ENCODE peak calls at places on chromosome 16, in seven cellular contexts. D is gastrocnemius medialis, E is Peyer's patch, S is thyroid gland, A is breast epithelium, P is uterus, Z is heart left ventricle. L is an unnamed sample.
A peak's percentile ranks its signal among the peaks of the same experiment; 100 is the strongest.

GRCh38 chr16:11152677-11153321 is 103.2 kb downstream of the SOCS1 start:
- DNase-seq in Z (no peak), A (no peak), E (peak; percentile 35), P (no peak), D (no peak), S (no peak), L (no peak)

GRCh38 chr16:17359778-17360177 is 111.0 kb downstream of the XYLT1 start:
- DNase-seq in P (no peak), E (no peak), S (no peak), A (no peak), D (no peak), Z (no peak), L (no peak)

GRCh38 chr16:80344570-80344969 is 196.2 kb upstream of the DYNLRB2 start:
- DNase-seq in E (no peak), P (no peak), A (no peak), S (no peak), Z (no peak), D (no peak), L (no peak)

GRCh38 chr16:27367463-27368357 is 34.3 kb upstream of the IL21R start:
- DNase-seq in D (peak; percentile 32), Z (peak; percentile 87), S (peak; percentile 71), E (peak; percentile 86), A (peak; percentile 70), P (peak; percentile 84), L (peak; percentile 80)

GRCh38 chr16:83785455-83785854 is 22.3 kb upstream of the HSBP1 start:
- DNase-seq in S (no peak), E (no peak), D (no peak), Z (no peak), P (no peak), A (no peak), L (no peak)

GRCh38 chr16:27508476-27508875 is 41.2 kb downstream of the GTF3C1 start:
- DNase-seq in Z (no peak), P (no peak), S (no peak), A (no peak), D (no peak), E (no peak), L (no peak)

GRCh38 chr16:57732683-57733082 is 2.9 kb upstream of the KATNB1 start:
- DNase-seq in D (no peak), E (no peak), P (no peak), A (no peak), Z (no peak), S (no peak), L (no peak)

GRCh38 chr16:23742761-23743160 is 12.1 kb upstream of the CHP2 start:
- DNase-seq in A (no peak), D (no peak), E (no peak), P (no peak), Z (no peak), S (no peak), L (no peak)

GRCh38 chr16:72291121-72291520 is 119.2 kb upstream of the PMFBP1 start:
- DNase-seq in E (no peak), S (no peak), A (no peak), D (no peak), Z (no peak), P (no peak), L (no peak)

GRCh38 chr16:85444879-85445778 is 168.0 kb upstream of the GSE1 start:
- DNase-seq in P (no peak), S (peak; percentile 48), Z (no peak), D (no peak), E (no peak), A (no peak), L (no peak)

GRCh38 chr16:28117168-28117565 is 53.7 kb upstream of the GSG1L start:
- DNase-seq in A (no peak), P (no peak), E (no peak), D (no peak), Z (no peak), S (no peak), L (no peak)

GRCh38 chr16:55656695-55657092 is 906 bp downstream of the SLC6A2 start:
- DNase-seq in S (no peak), Z (no peak), P (no peak), E (no peak), A (no peak), D (no peak), L (no peak)

GRCh38 chr16:23724438-23725131 is 11.6 kb upstream of the ERN2 start:
- DNase-seq in S (no peak), D (no peak), P (no peak), Z (no peak), A (no peak), E (no peak), L (no peak)

GRCh38 chr16:4410335-4411075 is 5.9 kb downstream of the CORO7 start:
- DNase-seq in P (no peak), S (no peak), Z (no peak), D (no peak), A (peak; percentile 67), E (no peak), L (peak; percentile 43)

GRCh38 chr16:11225677-11226549 is 30.1 kb downstream of the SOCS1 start:
- DNase-seq in P (no peak), S (no peak), Z (no peak), A (no peak), E (no peak), D (no peak), L (no peak)

GRCh38 chr16:27020031-27020430 is 46.7 kb upstream of the C16orf82 start:
- DNase-seq in P (no peak), A (no peak), S (no peak), E (no peak), D (no peak), Z (no peak), L (no peak)

GRCh38 chr16:49649013-49649785 is 206.7 kb downstream of the ZNF423 start:
- DNase-seq in Z (no peak), A (no peak), E (no peak), P (no peak), D (no peak), S (no peak), L (peak; percentile 39)

GRCh38 chr16:57238682-57239081 is 6.4 kb upstream of the ARL2BP start:
- DNase-seq in E (no peak), A (no peak), D (no peak), Z (no peak), P (no peak), S (no peak), L (no peak)

GRCh38 chr16:7344806-7345416 is 12.3 kb downstream of the RBFOX1 start:
- DNase-seq in P (no peak), D (no peak), E (no peak), A (no peak), S (no peak), Z (peak; percentile 70), L (no peak)
- H3K27ac ChIP-seq in P (no peak overlapping the region), D (peak overlapping the region; percentile 57), E (no peak overlapping the region), A (no peak overlapping the region), S (no peak overlapping the region), Z (peak overlapping the region; percentile 77), L (no peak overlapping the region)

GRCh38 chr16:68642436-68643064 is 2.6 kb upstream of the CDH3 start:
- DNase-seq in S (peak; percentile 86), E (no peak), P (peak; percentile 43), Z (no peak), A (peak; percentile 59), D (no peak), L (no peak)

GRCh38 chr16:68643847-68644246 is 1.3 kb upstream of the CDH3 start:
- DNase-seq in S (peak; percentile 13), P (no peak), A (no peak), E (no peak), D (no peak), Z (no peak), L (no peak)

GRCh38 chr16:68644303-68644702 is 807 bp upstream of the CDH3 start:
- DNase-seq in A (no peak), P (peak; percentile 34), Z (no peak), E (no peak), D (no peak), S (no peak), L (no peak)

GRCh38 chr16:68642047-68642435 is 3.1 kb upstream of the CDH3 start:
- DNase-seq in E (no peak), P (no peak), Z (no peak), S (no peak), A (no peak), D (no peak), L (no peak)

GRCh38 chr16:68643227-68643626 is 1.9 kb upstream of the CDH3 start:
- DNase-seq in Z (no peak), A (no peak), P (no peak), E (no peak), S (no peak), D (no peak), L (no peak)
- H3K4me3 ChIP-seq in Z (no peak overlapping the region), A (no peak overlapping the region), P (no peak overlapping the region), E (no peak overlapping the region), S (no peak overlapping the region), D (no peak overlapping the region), L (no peak overlapping the region)

GRCh38 chr16:60645541-60645940 is 1390.7 kb downstream of the CDH8 start:
- DNase-seq in Z (no peak), E (no peak), D (no peak), A (no peak), S (no peak), P (no peak), L (no peak)
- TF ChIP-seq POLR2A in Z (no peak), E (no peak), D (no peak), A (no peak), S (no peak), P (no peak), L (no peak)

GRCh38 chr16:2179107-2179501 is 17.3 kb downstream of the CASKIN1 start:
- DNase-seq in D (no peak), P (no peak), S (no peak), E (no peak), A (no peak), Z (no peak), L (no peak)

GRCh38 chr16:2180461-2180860 is 15.9 kb downstream of the CASKIN1 start:
- DNase-seq in D (no peak), A (no peak), S (no peak), P (no peak), E (no peak), Z (no peak), L (no peak)

GRCh38 chr16:2181952-2182351 is 14.5 kb downstream of the CASKIN1 start:
- DNase-seq in S (no peak), P (no peak), Z (no peak), D (no peak), E (no peak), A (no peak), L (no peak)

GRCh38 chr16:2179576-2179975 is 16.8 kb downstream of the CASKIN1 start:
- DNase-seq in D (no peak), P (no peak), S (no peak), A (no peak), Z (no peak), E (no peak), L (no peak)

DNA sequence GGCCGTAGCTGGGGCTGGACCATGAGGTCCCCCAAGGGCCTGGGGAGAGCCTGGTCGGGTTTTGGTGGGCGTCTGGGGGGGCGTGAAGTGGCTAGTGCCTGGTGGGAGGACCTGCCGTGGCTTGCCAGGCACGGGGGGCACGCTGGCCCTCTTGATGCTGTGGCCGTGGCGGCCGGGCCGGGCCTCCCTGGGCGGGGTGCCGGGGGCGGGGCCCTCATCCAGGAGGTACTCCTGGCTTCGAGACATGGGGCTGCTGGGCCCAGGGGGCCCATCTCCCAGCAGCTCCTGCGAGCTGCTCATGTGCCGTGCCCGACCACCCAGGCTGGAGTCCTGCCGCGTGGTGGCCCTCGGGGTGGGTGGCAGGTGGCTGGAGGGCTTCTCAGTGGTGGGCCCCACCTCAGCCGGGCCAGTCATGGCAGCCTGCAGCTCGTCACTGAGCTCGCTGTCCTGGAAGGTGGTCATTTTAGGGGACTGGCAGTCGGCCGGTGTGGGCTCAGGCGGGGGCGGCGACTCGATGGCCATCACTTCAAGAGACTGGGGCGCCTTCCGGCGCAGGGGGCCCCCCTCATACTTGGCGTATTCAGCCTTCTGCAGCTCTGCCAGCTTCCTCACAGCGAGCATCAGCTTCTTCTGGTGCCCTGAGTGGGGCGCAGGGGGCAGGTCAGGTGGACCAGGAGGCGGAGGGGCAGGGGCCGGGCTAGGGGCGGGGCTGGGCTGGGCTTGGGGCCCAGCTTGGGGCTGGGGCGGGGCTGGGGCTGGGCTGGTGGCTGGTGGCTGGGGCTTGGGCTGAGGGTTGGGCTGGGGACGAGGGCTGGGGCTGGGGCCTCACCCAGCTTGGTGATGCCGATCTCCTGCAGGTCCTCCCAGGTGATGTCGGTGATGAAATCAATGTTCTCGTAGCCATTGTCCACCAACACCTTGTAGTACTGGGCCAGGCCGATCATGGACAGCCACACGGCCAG is 15.2 kb downstream of the CASKIN1 start:
- DNase-seq in E (no peak), A (no peak), Z (no peak), D (no peak), P (no peak), S (no peak), L (no peak)
- H3K27ac ChIP-seq in E (no peak overlapping the region), A (no peak overlapping the region), Z (no peak overlapping the region), D (no peak overlapping the region), P (no peak overlapping the region), S (no peak overlapping the region), L (no peak overlapping the region)

L was measured in body of pancreas.